ENCODE peak calls at places on chromosomes 5 and 9, in four cellular contexts. One of them, this sample, is unnamed.
A peak's percentile ranks its signal among the peaks of the same experiment; 100 is the strongest.

GRCh38 chr9:91536211-91536691 is 112.6 kb upstream of the NFIL3 start:
- DNase-seq in amniotic stem cell: peak; percentile 45
- DNase-seq in islet precursor cell: peak; percentile 73
- DNase-seq in hippocampal formation: no peak
- DNase-seq in this sample: no peak

GRCh38 chr5:140301136-140301535 is 1.8 kb downstream of the PFDN1 start:
- DNase-seq in hippocampal formation: no peak
- DNase-seq in islet precursor cell: no peak
- DNase-seq in amniotic stem cell: no peak
- DNase-seq in this sample: no peak

GRCh38 chr9:104091708-104092107 is 2.4 kb upstream of the SMC2 start:
- DNase-seq in amniotic stem cell: no peak
- DNase-seq in hippocampal formation: no peak
- DNase-seq in islet precursor cell: no peak
- DNase-seq in this sample: peak; percentile 29

GRCh38 chr5:59583151-59583809 is 310.2 kb downstream of the PDE4D start:
- DNase-seq in hippocampal formation: no peak
- DNase-seq in amniotic stem cell: no peak
- DNase-seq in islet precursor cell: no peak
- DNase-seq in this sample: no peak

GRCh38 chr9:35096035-35096849 is at the start of gene PIGO:
- DNase-seq in islet precursor cell: peak; percentile 95
- DNase-seq in hippocampal formation: peak; percentile 79
- DNase-seq in amniotic stem cell: peak; percentile 68
- DNase-seq in this sample: peak; percentile 83

GRCh38 chr5:65027149-65027548 is 258.4 kb downstream of the CWC27 start:
- DNase-seq in amniotic stem cell: no peak
- DNase-seq in islet precursor cell: peak; percentile 80
- DNase-seq in hippocampal formation: no peak
- DNase-seq in this sample: no peak

GRCh38 chr9:124849801-124850200 is 3.5 kb upstream of the WDR38 start:
- DNase-seq in amniotic stem cell: no peak
- DNase-seq in islet precursor cell: peak; percentile 59
- DNase-seq in hippocampal formation: no peak
- DNase-seq in this sample: no peak

GRCh38 chr5:169344629-169345028 is 43.7 kb upstream of the SLIT3 start:
- DNase-seq in islet precursor cell: no peak
- DNase-seq in amniotic stem cell: no peak
- DNase-seq in hippocampal formation: no peak
- DNase-seq in this sample: no peak

GRCh38 chr5:131461742-131462141 is 173.3 kb downstream of the RAPGEF6 start:
- DNase-seq in hippocampal formation: no peak
- DNase-seq in amniotic stem cell: no peak
- DNase-seq in islet precursor cell: no peak
- DNase-seq in this sample: no peak

GRCh38 chr5:141003791-141004601 is 37.7 kb downstream of the PCDHAC2 start:
- DNase-seq in amniotic stem cell: no peak
- DNase-seq in hippocampal formation: no peak
- DNase-seq in islet precursor cell: peak; percentile 97
- DNase-seq in this sample: no peak

GRCh38 chr5:67699560-67699959 is 503.0 kb upstream of the CD180 start:
- DNase-seq in amniotic stem cell: no peak
- DNase-seq in hippocampal formation: no peak
- DNase-seq in islet precursor cell: no peak
- DNase-seq in this sample: no peak

GRCh38 chr9:34500623-34501267 is 22.0 kb downstream of the ENHO start:
- DNase-seq in hippocampal formation: no peak
- DNase-seq in amniotic stem cell: no peak
- DNase-seq in islet precursor cell: peak; percentile 69
- DNase-seq in this sample: peak; percentile 56

GRCh38 chr5:121949885-121950284 is 11.9 kb upstream of the SRFBP1 start:
- DNase-seq in hippocampal formation: peak; percentile 69
- DNase-seq in islet precursor cell: no peak
- DNase-seq in amniotic stem cell: peak; percentile 36
- DNase-seq in this sample: peak; percentile 31

This sample was measured in putamen.